ENCODE peak calls at places on chromosomes 2 and 18, in five cellular contexts. S, F, I, K and E are unnamed samples.

GRCh38 chr2:181957668-181958067 is 28.0 kb upstream of the PPP1R1C start:
- DNase-seq in S (no peak), F (no peak), I (no peak), K (no peak), E (no peak)

GRCh38 chr2:207254526-207255464 is 89.0 kb upstream of the KLF7 start:
- DNase-seq in S (no peak), F (no peak), I (no peak), K (no peak), E (peak; percentile 44)

GRCh38 chr2:239380831-239381708 is 19.8 kb downstream of the HDAC4 start:
- DNase-seq in S (no peak), F (no peak), I (no peak), K (no peak), E (no peak)

GRCh38 chr2:234241656-234242445 is 191.3 kb downstream of the SPP2 start:
- DNase-seq in S (no peak), F (no peak), I (no peak), K (no peak), E (no peak)

GRCh38 chr2:206160124-206160806 is 570 bp downstream of the EEF1B2 start:
- DNase-seq in S (no peak), F (no peak), I (no peak), K (peak; percentile 52), E (no peak)

GRCh38 chr2:65922030-65922429 is 489.6 kb upstream of the SPRED2 start:
- DNase-seq in S (no peak), F (no peak), I (no peak), K (no peak), E (peak; percentile 11)

GRCh38 chr2:221200184-221200839 is 371.8 kb downstream of the EPHA4 start:
- DNase-seq in S (no peak), F (no peak), I (peak; percentile 44), K (no peak), E (no peak)

GRCh38 chr2:226580403-226580802 is 219.2 kb downstream of the IRS1 start:
- DNase-seq in S (no peak), F (no peak), I (no peak), K (no peak), E (no peak)

GRCh38 chr2:149094217-149095015 is 55.9 kb downstream of the LYPD6B start:
- DNase-seq in S (no peak), F (no peak), I (no peak), K (no peak), E (no peak)

GRCh38 chr2:170177950-170178781 is at the start of gene MYO3B:
- DNase-seq in S (no peak), F (no peak), I (no peak), K (no peak), E (no peak)

GRCh38 chr18:9094307-9095226 is 7.9 kb upstream of the NDUFV2 start:
- DNase-seq in S (no peak), F (peak; percentile 79), I (no peak), K (no peak), E (no peak)

GRCh38 chr2:199228887-199229819 is 228.6 kb downstream of the SATB2 start:
- DNase-seq in S (no peak), F (peak; percentile 90), I (no peak), K (no peak), E (peak; percentile 99)

GRCh38 chr2:62206024-62206423 is 10.1 kb downstream of the B3GNT2 start:
- DNase-seq in S (no peak), F (no peak), I (no peak), K (no peak), E (no peak)

GRCh38 chr18:70172225-70172624 is 33.3 kb downstream of the RTTN start:
- DNase-seq in S (no peak), F (no peak), I (peak; percentile 8), K (no peak), E (peak; percentile 25)

GRCh38 chr2:190879474-190880373 is 897 bp upstream of the GLS start:
- DNase-seq in S (no peak), F (no peak), I (no peak), K (no peak), E (peak; percentile 67)

GRCh38 chr2:148300534-148300933 is 279.6 kb downstream of the MBD5 start:
- DNase-seq in S (no peak), F (no peak), I (no peak), K (no peak), E (no peak)

GRCh38 chr2:8848328-8849100 is 11.1 kb upstream of the KIDINS220 start:
- DNase-seq in S (no peak), F (no peak), I (no peak), K (no peak), E (no peak)

GRCh38 chr2:12031871-12032270 is 285.4 kb downstream of the LPIN1 start:
- DNase-seq in S (no peak), F (no peak), I (no peak), K (no peak), E (no peak)

GRCh38 chr18:69785466-69785865 is 162.2 kb downstream of the CD226 start:
- DNase-seq in S (no peak), F (no peak), I (no peak), K (no peak), E (no peak)

GRCh38 chr18:9782073-9782857 is 74.2 kb downstream of the RAB31 start:
- DNase-seq in S (no peak), F (peak; percentile 85), I (no peak), K (no peak), E (peak; percentile 89)

GRCh38 chr18:10230072-10230471 is 224.4 kb upstream of the APCDD1 start:
- DNase-seq in S (no peak), F (peak; percentile 4), I (peak; percentile 42), K (no peak), E (peak; percentile 17)

GRCh38 chr2:40797115-40797514 is 345.2 kb upstream of the SLC8A1 start:
- DNase-seq in S (no peak), F (no peak), I (peak; percentile 39), K (no peak), E (no peak)

GRCh38 chr2:215619022-215619958 is 183.4 kb upstream of the FN1 start:
- DNase-seq in S (no peak), F (no peak), I (peak; percentile 45), K (no peak), E (peak; percentile 8)

GRCh38 chr2:53828331-53828730 is 31.4 kb downstream of the GPR75 start:
- DNase-seq in S (no peak), F (no peak), I (no peak), K (no peak), E (no peak)

GRCh38 chr2:218516614-218517013 is 51.5 kb downstream of the USP37 start:
- DNase-seq in S (no peak), F (no peak), I (peak; percentile 61), K (no peak), E (peak; percentile 30)

GRCh38 chr2:176449852-176450251 is 180.6 kb downstream of the MTX2 start:
- DNase-seq in S (no peak), F (no peak), I (peak; percentile 97), K (no peak), E (no peak)

GRCh38 chr2:36606925-36607324 is 9.0 kb upstream of the FEZ2 start:
- DNase-seq in S (no peak), F (no peak), I (no peak), K (no peak), E (no peak)

GRCh38 chr2:158973511-158973956 is 5.1 kb downstream of the TANC1 start:
- DNase-seq in S (no peak), F (no peak), I (no peak), K (no peak), E (no peak)

GRCh38 chr2:47897191-47897955 is 8.9 kb downstream of the FBXO11 start:
- DNase-seq in S (no peak), F (no peak), I (no peak), K (no peak), E (no peak)

GRCh38 chr2:216570357-216570756 is 62.9 kb upstream of the IGFBP2 start:
- DNase-seq in S (no peak), F (no peak), I (no peak), K (no peak), E (no peak)

GRCh38 chr2:199488772-199489400 is 31.1 kb upstream of the SATB2 start:
- DNase-seq in S (peak; percentile 59), F (peak; percentile 26), I (peak; percentile 92), K (no peak), E (peak; percentile 73)

GRCh38 chr2:239765076-239765845 is 259.9 kb downstream of the NDUFA10 start:
- DNase-seq in S (no peak), F (no peak), I (no peak), K (no peak), E (no peak)

GRCh38 chr2:163266772-163267171 is 428.2 kb upstream of the KCNH7 start:
- DNase-seq in S (no peak), F (peak; percentile 24), I (no peak), K (no peak), E (no peak)